ENCODE peak calls at places on chromosomes 11 and 22, in nine cellular contexts. D is T-helper 9 cell; J is activated T-helper 1 cell treated with anti-CD3 and anti-CD28 coated beads, Interleukin-12 subunit alpha, Interleukin-12 subunit beta, Interleukin-2, Interleukin-4 antibody, amounts not matched to agents 30 ng/mL and 10 ng/mL and 1 ng/mL, durations not matched to agents 14 hours and 24 hours and 36 hours; C is body of pancreas; M is activated CD4-positive, CD25-positive, alpha-beta regulatory T cell; L is adipocyte; F is caudate nucleus; T is T-helper 1 cell; V is foreskin fibroblast. Y is an unnamed sample.

GRCh38 chr11:294795-295194 is 4.5 kb downstream of the IFITM5 start:
- DNase-seq in M (no peak), J (no peak), C (no peak), D (no peak), T (no peak), F (no peak), V (no peak), L (no peak), Y (no peak)

GRCh38 chr11:120532511-120533196 is 21.1 kb downstream of the GRIK4 start:
- DNase-seq in F (no peak), T (no peak), V (peak), D (no peak), J (no peak), M (no peak), L (peak), C (no peak), Y (no peak)

GRCh38 chr11:44980533-44981427 is 30.1 kb upstream of the TP53I11 start:
- DNase-seq in D (no peak), J (no peak), L (no peak), F (no peak), T (no peak), C (peak), V (no peak), M (no peak), Y (no peak)

GRCh38 chr11:25953015-25953414 is 378.9 kb upstream of the ANO3 start:
- DNase-seq in T (no peak), J (no peak), M (no peak), D (no peak), F (no peak), C (no peak), V (no peak), L (no peak), Y (no peak)

GRCh38 chr11:124839051-124839971 is 25.9 kb upstream of the ROBO3 start:
- DNase-seq in F (no peak), V (peak), J (no peak), D (no peak), L (peak), M (no peak), C (peak), T (no peak), Y (no peak)

GRCh38 chr11:129249351-129249750 is 57.2 kb upstream of the ARHGAP32 start:
- DNase-seq in V (peak), C (no peak), J (no peak), L (peak), F (peak), T (no peak), D (no peak), M (no peak), Y (no peak)

GRCh38 chr22:41885576-41885975 is 29.3 kb downstream of the SHISA8 start:
- DNase-seq in D (no peak), L (no peak), C (no peak), F (no peak), M (no peak), J (no peak), T (no peak), V (no peak), Y (no peak)

GRCh38 chr22:26429458-26430238 is 588 bp downstream of the ASPHD2 start:
- DNase-seq in M (no peak), J (no peak), V (no peak), L (peak), D (no peak), F (no peak), C (no peak), T (no peak), Y (no peak)

GRCh38 chr22:27223317-27224177 is 566.2 kb downstream of the MIAT start:
- DNase-seq in M (no peak), V (peak), F (peak), D (no peak), T (no peak), L (peak), J (no peak), C (no peak), Y (no peak)

GRCh38 chr11:32421992-32422391 is 13.3 kb downstream of the WT1 start:
- DNase-seq in V (no peak), T (no peak), C (no peak), L (no peak), F (no peak), D (no peak), M (no peak), J (no peak), Y (no peak)

GRCh38 chr22:37052386-37053309 is 1.1 kb downstream of the KCTD17 start:
- DNase-seq in C (no peak), T (no peak), V (no peak), L (no peak), D (no peak), J (no peak), M (no peak), F (no peak), Y (no peak)

GRCh38 chr11:68313574-68314202 is 1.3 kb downstream of the LRP5 start:
- DNase-seq in L (peak), T (no peak), D (no peak), J (no peak), V (peak), C (peak), F (no peak), M (no peak), Y (no peak)

GRCh38 chr22:24161909-24162308 is 19.4 kb upstream of the SUSD2 start:
- DNase-seq in C (peak), J (no peak), M (no peak), D (no peak), F (no peak), L (no peak), T (no peak), V (no peak), Y (no peak)

GRCh38 chr11:125926682-125927081 is 19.2 kb upstream of the VSIG10L2 start:
- DNase-seq in J (no peak), C (no peak), V (no peak), D (no peak), T (no peak), M (no peak), L (no peak), F (no peak), Y (no peak)

GRCh38 chr11:27213232-27213660 is 149.8 kb downstream of the CCDC34 start:
- DNase-seq in F (no peak), D (no peak), V (peak), M (no peak), T (no peak), L (peak), C (no peak), J (no peak), Y (no peak)

GRCh38 chr11:9028591-9028990 is 24.8 kb upstream of the NRIP3 start:
- DNase-seq in J (no peak), C (no peak), V (no peak), M (no peak), D (no peak), T (no peak), F (no peak), L (no peak), Y (no peak)

GRCh38 chr11:107040447-107041444 is 22.5 kb upstream of the GUCY1A2 start:
- DNase-seq in V (peak), M (no peak), C (no peak), J (no peak), D (no peak), T (no peak), L (peak), F (no peak), Y (no peak)

GRCh38 chr11:13962562-13963168 is at the start of gene SPON1:
- DNase-seq in V (peak), D (no peak), T (no peak), C (peak), J (peak), L (peak), M (peak), F (peak), Y (peak)

GRCh38 chr11:32902089-32902665 is 9.6 kb downstream of the QSER1 start:
- DNase-seq in J (no peak), M (no peak), V (no peak), D (no peak), C (no peak), L (no peak), F (no peak), T (no peak), Y (no peak)

GRCh38 chr11:97136067-97136466 is 746.3 kb downstream of the JRKL start:
- DNase-seq in M (no peak), V (no peak), F (no peak), J (no peak), D (no peak), C (no peak), T (no peak), L (no peak), Y (no peak)

GRCh38 chr22:39527481-39527961 is 5.0 kb downstream of the RPS19BP1 start:
- DNase-seq in L (peak), T (no peak), C (peak), V (no peak), D (no peak), M (no peak), F (no peak), J (no peak), Y (no peak)

GRCh38 chr11:66676931-66677598 is 622 bp downstream of the RBM4B start:
- DNase-seq in F (no peak), C (no peak), V (peak), T (no peak), M (no peak), D (no peak), L (no peak), J (no peak), Y (no peak)

GRCh38 chr22:18931905-18932652 is 4.0 kb downstream of the PRODH start:
- DNase-seq in C (no peak), L (no peak), M (no peak), F (no peak), D (no peak), J (no peak), V (no peak), T (no peak), Y (no peak)

GRCh38 chr22:21447694-21448402 is 19.3 kb upstream of the TMEM191C start:
- DNase-seq in V (no peak), D (no peak), C (peak), T (no peak), M (no peak), J (no peak), F (no peak), L (no peak), Y (no peak)

GRCh38 chr11:96794152-96794551 is 404.3 kb downstream of the JRKL start:
- DNase-seq in D (no peak), M (no peak), C (no peak), V (no peak), J (no peak), T (no peak), F (no peak), L (no peak), Y (no peak)

GRCh38 chr22:28141614-28142013 is 222.6 kb upstream of the PITPNB start:
- DNase-seq in V (peak), L (peak), J (no peak), F (no peak), D (no peak), C (no peak), T (no peak), M (no peak), Y (no peak)

GRCh38 chr11:112352907-112353306 is 92.2 kb upstream of the PLET1 start:
- DNase-seq in T (no peak), L (no peak), M (no peak), C (no peak), V (peak), D (no peak), J (no peak), F (no peak), Y (no peak)

GRCh38 chr22:35641494-35642120 is 6.6 kb upstream of the APOL6 start:
- DNase-seq in J (no peak), F (no peak), D (no peak), M (no peak), T (no peak), V (no peak), C (no peak), L (no peak), Y (no peak)

GRCh38 chr11:134364261-134364660 is 32.5 kb downstream of the GLB1L2 start:
- DNase-seq in L (no peak), D (no peak), T (no peak), C (no peak), V (no peak), F (no peak), M (no peak), J (no peak), Y (no peak)

GRCh38 chr11:69062873-69063665 is 14.3 kb downstream of the TPCN2 start:
- DNase-seq in V (no peak), D (no peak), J (no peak), C (no peak), T (no peak), M (no peak), L (no peak), F (no peak), Y (no peak)

GRCh38 chr11:116641561-116642045 is 131.2 kb downstream of the BUD13 start:
- DNase-seq in J (no peak), V (no peak), D (no peak), C (peak), F (peak), L (no peak), T (no peak), M (no peak), Y (no peak)

GRCh38 chr22:41184679-41185078 is 20.4 kb upstream of the L3MBTL2 start:
- DNase-seq in C (no peak), M (no peak), L (no peak), T (no peak), V (no peak), D (no peak), J (no peak), F (no peak), Y (no peak)

GRCh38 chr11:35151896-35152295 is 12.9 kb downstream of the CD44 start:
- DNase-seq in C (no peak), V (no peak), T (no peak), J (no peak), L (peak), M (no peak), F (no peak), D (no peak), Y (no peak)

GRCh38 chr22:23789638-23790037 is 2.9 kb downstream of the SMARCB1 start:
- DNase-seq in J (no peak), L (no peak), F (no peak), V (peak), M (no peak), D (no peak), T (no peak), C (no peak), Y (no peak)

GRCh38 chr11:1784761-1785650 is 21.3 kb upstream of the CTSD start:
- DNase-seq in F (no peak), V (no peak), L (no peak), D (no peak), T (no peak), J (no peak), M (no peak), C (no peak), Y (no peak)

GRCh38 chr11:114080219-114080618 is 20.7 kb downstream of the ZBTB16 start:
- DNase-seq in C (no peak), J (no peak), T (no peak), D (no peak), V (peak), L (no peak), M (no peak), F (no peak), Y (no peak)

GRCh38 chr11:57277845-57278720 is 41.0 kb upstream of the APLNR start:
- DNase-seq in L (peak), C (peak), D (no peak), M (no peak), T (no peak), J (no peak), F (peak), V (peak), Y (no peak)

GRCh38 chr11:44568706-44569473 is 3.4 kb downstream of the CD82 start:
- DNase-seq in M (peak), T (peak), D (peak), C (peak), F (peak), L (peak), V (peak), J (peak), Y (peak)

GRCh38 chr11:65410936-65411680 is 11.5 kb upstream of the NEAT1 start:
- DNase-seq in D (no peak), C (no peak), V (no peak), L (no peak), M (no peak), J (no peak), T (no peak), F (no peak), Y (no peak)

Y was measured in effector CD4-positive, alpha-beta T cell.